ENCODE peak calls at places on chromosome 12, in eight cellular contexts. A is GM23338; C is effector memory CD4-positive, alpha-beta T cell; X is stimulated activated CD8-positive, alpha-beta memory T cell treated with anti-CD3 and anti-CD28 coated beads, Interleukin-7, amount 100 ng/mL, for 1 hour; K is H9; M is AG08395; D is Kasumi-1; L is NCI-H774. V is an unnamed sample.
A peak's percentile ranks its signal among the peaks of the same experiment; 100 is the strongest.

GRCh38 chr12:92144045-92144630 is 1.5 kb downstream of the BTG1 start:
- DNase-seq in A (peak; percentile 84), C (peak; percentile 57), X (peak; percentile 43), K (peak; percentile 80), M (peak; percentile 78), D (peak; percentile 78), L (peak; percentile 71), V (peak; percentile 57)

GRCh38 chr12:46771268-46771837 is 54.4 kb downstream of the SLC38A4 start:
- DNase-seq in A (peak; percentile 10), C (no peak), X (no peak), K (no peak), M (peak; percentile 49), D (no peak), L (no peak), V (no peak)

GRCh38 chr12:46110220-46110700 is 119.9 kb upstream of the SCAF11 start:
- DNase-seq in A (no peak), C (no peak), X (no peak), K (no peak), M (no peak), D (no peak), L (no peak), V (no peak)

GRCh38 chr12:28872654-28873268 is 276.3 kb upstream of the FAR2 start:
- DNase-seq in A (peak; percentile 73), C (no peak), X (no peak), K (peak; percentile 83), M (peak; percentile 68), D (peak; percentile 52), L (peak; percentile 20), V (no peak)

GRCh38 chr12:34151019-34151418 is 128.7 kb downstream of the ALG10 start:
- DNase-seq in A (no peak), C (no peak), X (no peak), K (no peak), M (no peak), D (no peak), L (no peak), V (no peak)

GRCh38 chr12:112294793-112295192 is 87.4 kb downstream of the HECTD4 start:
- DNase-seq in A (no peak), C (no peak), X (no peak), K (no peak), M (no peak), D (no peak), L (no peak), V (no peak)

GRCh38 chr12:108629824-108630476 is 3.7 kb downstream of the SELPLG start:
- DNase-seq in A (no peak), C (peak; percentile 62), X (no peak), K (no peak), M (peak; percentile 85), D (no peak), L (no peak), V (peak; percentile 29)

GRCh38 chr12:47889040-47889439 is 15.8 kb downstream of the VDR start:
- DNase-seq in A (no peak), C (no peak), X (no peak), K (no peak), M (no peak), D (peak; percentile 34), L (no peak), V (no peak)

GRCh38 chr12:102954143-102954542 is 3.3 kb upstream of the ASCL1 start:
- DNase-seq in A (no peak), C (no peak), X (no peak), K (no peak), M (no peak), D (no peak), L (peak; percentile 71), V (no peak)

GRCh38 chr12:107564946-107565345 is 120.7 kb upstream of the PWP1 start:
- DNase-seq in A (peak; percentile 82), C (no peak), X (no peak), K (peak; percentile 64), M (peak; percentile 17), D (no peak), L (peak; percentile 64), V (no peak)

GRCh38 chr12:49583361-49584094 is 15.6 kb upstream of the MCRS1 start:
- DNase-seq in A (no peak), C (no peak), X (no peak), K (no peak), M (no peak), D (no peak), L (no peak), V (no peak)

GRCh38 chr12:49225551-49226166 is 36.8 kb upstream of the TUBA1A start:
- DNase-seq in A (peak; percentile 23), C (no peak), X (no peak), K (peak; percentile 42), M (no peak), D (no peak), L (no peak), V (no peak)

GRCh38 chr12:79174656-79175055 is 310.1 kb downstream of the SYT1 start:
- DNase-seq in A (peak; percentile 46), C (no peak), X (no peak), K (no peak), M (peak; percentile 48), D (peak; percentile 21), L (no peak), V (no peak)

GRCh38 chr12:56387152-56387551 is 24.5 kb upstream of the APOF start:
- DNase-seq in A (peak; percentile 63), C (no peak), X (no peak), K (no peak), M (peak; percentile 7), D (no peak), L (no peak), V (no peak)

GRCh38 chr12:46451276-46452021 is 78.9 kb upstream of the SLC38A2 start:
- DNase-seq in A (no peak), C (no peak), X (no peak), K (no peak), M (no peak), D (no peak), L (no peak), V (no peak)

GRCh38 chr12:1583421-1584078 is 10.8 kb downstream of the FBXL14 start:
- DNase-seq in A (peak; percentile 91), C (peak; percentile 36), X (peak; percentile 26), K (peak; percentile 74), M (peak; percentile 82), D (peak; percentile 55), L (peak; percentile 80), V (peak; percentile 50)

GRCh38 chr12:27015730-27016076 is 1.5 kb upstream of the TM7SF3 start:
- DNase-seq in A (peak; percentile 52), C (no peak), X (no peak), K (no peak), M (peak; percentile 22), D (peak; percentile 87), L (peak; percentile 9), V (no peak)

GRCh38 chr12:57604454-57605307 is at the start of gene DTX3:
- DNase-seq in A (peak; percentile 70), C (no peak), X (no peak), K (peak; percentile 68), M (peak; percentile 58), D (no peak), L (peak; percentile 38), V (peak; percentile 21)

GRCh38 chr12:11787921-11788849 is 138.7 kb downstream of the ETV6 start:
- DNase-seq in A (no peak), C (no peak), X (no peak), K (no peak), M (no peak), D (no peak), L (no peak), V (no peak)

GRCh38 chr12:3597526-3598210 is 106.7 kb downstream of the PRMT8 start:
- DNase-seq in A (no peak), C (no peak), X (no peak), K (no peak), M (no peak), D (no peak), L (no peak), V (no peak)

GRCh38 chr12:92044435-92044834 is 101.2 kb downstream of the BTG1 start:
- DNase-seq in A (no peak), C (no peak), X (no peak), K (no peak), M (no peak), D (no peak), L (no peak), V (no peak)

GRCh38 chr12:77974643-77975042 is 143.9 kb downstream of the NAV3 start:
- DNase-seq in A (no peak), C (no peak), X (no peak), K (no peak), M (no peak), D (no peak), L (no peak), V (no peak)

GRCh38 chr12:80317899-80318298 is 126.1 kb upstream of the PTPRQ start:
- DNase-seq in A (no peak), C (no peak), X (no peak), K (no peak), M (no peak), D (no peak), L (no peak), V (no peak)

GRCh38 chr12:67320614-67321305 is 51.6 kb downstream of the CAND1 start:
- DNase-seq in A (peak; percentile 48), C (no peak), X (no peak), K (no peak), M (no peak), D (no peak), L (no peak), V (no peak)

GRCh38 chr12:27635349-27635972 is 60.8 kb upstream of the REP15 start:
- DNase-seq in A (peak; percentile 65), C (no peak), X (no peak), K (no peak), M (peak; percentile 63), D (peak; percentile 55), L (no peak), V (no peak)

GRCh38 chr12:103848132-103848531 is 7.1 kb upstream of the NT5DC3 start:
- DNase-seq in A (no peak), C (no peak), X (no peak), K (no peak), M (no peak), D (no peak), L (peak; percentile 46), V (no peak)

GRCh38 chr12:86727151-86727550 is 471.0 kb upstream of the MGAT4C start:
- DNase-seq in A (no peak), C (no peak), X (no peak), K (no peak), M (no peak), D (no peak), L (no peak), V (no peak)

GRCh38 chr12:70178038-70178437 is 65.2 kb upstream of the CNOT2 start:
- DNase-seq in A (no peak), C (no peak), X (no peak), K (no peak), M (no peak), D (no peak), L (peak; percentile 14), V (no peak)

GRCh38 chr12:112518336-112518735 is 99.6 kb downstream of the PTPN11 start:
- DNase-seq in A (no peak), C (no peak), X (no peak), K (no peak), M (no peak), D (no peak), L (no peak), V (no peak)

GRCh38 chr12:113462880-113463745 is 8.6 kb downstream of the LHX5 start:
- DNase-seq in A (peak; percentile 70), C (no peak), X (no peak), K (peak; percentile 60), M (no peak), D (no peak), L (no peak), V (no peak)

GRCh38 chr12:51067229-51067628 is 16.2 kb downstream of the CSRNP2 start:
- DNase-seq in A (no peak), C (no peak), X (no peak), K (no peak), M (no peak), D (no peak), L (no peak), V (no peak)

GRCh38 chr12:93419388-93420034 is 22.2 kb downstream of the UBE2N start:
- DNase-seq in A (peak; percentile 69), C (no peak), X (no peak), K (no peak), M (peak; percentile 53), D (peak; percentile 66), L (peak; percentile 49), V (no peak)

V was measured in effector CD8-positive, alpha-beta T cell.